ENCODE peak calls at places on chromosomes 13 and 19, in four cellular contexts. J is IMR-90, H is endothelial cell, K is left lung. P is an unnamed sample.

GRCh38 chr19:3618144-3618810 is 8.3 kb downstream of the CACTIN start:
- DNase-seq in K (peak), J (peak), H (peak), P (no peak)

GRCh38 chr13:25177012-25177411 is 4.9 kb upstream of the AMER2 start:
- DNase-seq in H (no peak), K (no peak), J (no peak), P (no peak)

GRCh38 chr19:48135411-48135810 is 24.8 kb upstream of the PLA2G4C start:
- DNase-seq in K (no peak), H (no peak), J (no peak), P (no peak)

GRCh38 chr13:106372199-106373160 is 163.0 kb downstream of the EFNB2 start:
- DNase-seq in J (peak), K (no peak), H (no peak), P (no peak)

GRCh38 chr19:52307275-52307674 is 10.3 kb downstream of the ZNF480 start:
- DNase-seq in H (no peak), J (peak), K (no peak), P (no peak)

GRCh38 chr19:46447824-46448223 is 19.1 kb upstream of the PNMA8C start:
- DNase-seq in K (no peak), J (no peak), H (no peak), P (no peak)

GRCh38 chr13:96065851-96066250 is 12.7 kb upstream of the UGGT2 start:
- DNase-seq in H (no peak), K (no peak), J (no peak), P (no peak)

GRCh38 chr19:52673014-52673413 is 34.9 kb upstream of the ZNF83 start:
- DNase-seq in H (no peak), K (no peak), J (peak), P (no peak)

GRCh38 chr19:15288146-15288963 is 44.0 kb downstream of the BRD4 start:
- DNase-seq in H (no peak), K (peak), J (peak), P (no peak)

GRCh38 chr19:31340059-31341025 is 8.9 kb downstream of the TSHZ3 start:
- DNase-seq in K (no peak), H (no peak), J (peak), P (no peak)

GRCh38 chr19:56601375-56601774 is 6.3 kb downstream of the ZNF71 start:
- DNase-seq in H (no peak), K (no peak), J (peak), P (no peak)

GRCh38 chr19:14479985-14480694 is 5.0 kb upstream of the PTGER1 start:
- DNase-seq in K (peak), H (peak), J (peak), P (peak)

GRCh38 chr19:10214784-10215183 is 16.3 kb downstream of the S1PR2 start:
- DNase-seq in K (no peak), J (peak), H (no peak), P (no peak)

GRCh38 chr13:59963827-59964226 is 199.9 kb downstream of the DIAPH3 start:
- DNase-seq in K (no peak), J (no peak), H (no peak), P (no peak)

DNA sequence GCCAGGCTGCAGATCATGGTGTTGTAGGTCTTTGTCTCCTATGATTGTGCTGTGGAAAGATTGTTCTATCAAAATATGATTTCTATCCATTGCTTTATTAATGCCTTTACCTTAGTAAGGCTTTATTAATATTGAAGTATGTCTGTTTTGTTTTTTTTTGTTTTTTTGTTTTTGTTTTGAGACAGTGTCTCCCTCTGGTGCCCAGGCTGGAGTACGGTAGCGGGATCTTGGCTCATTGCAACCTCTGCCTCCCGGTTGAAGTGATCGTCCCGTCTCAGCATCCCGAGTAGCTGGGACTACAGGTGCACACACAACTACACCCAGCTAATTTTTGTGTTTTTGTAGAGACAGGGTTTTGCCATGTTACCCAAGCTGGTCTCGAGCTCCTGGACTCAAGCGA is 7.7 kb downstream of the IRGC start:
- DNase-seq in J (no peak), K (no peak), H (no peak), P (no peak)
- TF ChIP-seq CTCF in J (peak), K (no peak), H (no peak), P (peak)

GRCh38 chr19:50383852-50384684 is at the start of gene POLD1:
- DNase-seq in J (peak), K (peak), H (peak), P (peak)
- TF ChIP-seq CTCF in J (no peak), K (no peak), H (no peak), P (no peak)

GRCh38 chr19:13101590-13102415 is 855 bp downstream of the LYL1 start:
- DNase-seq in J (no peak), K (no peak), H (no peak), P (no peak)
- TF ChIP-seq CTCF in J (no peak), K (no peak), H (no peak), P (no peak)

DNA sequence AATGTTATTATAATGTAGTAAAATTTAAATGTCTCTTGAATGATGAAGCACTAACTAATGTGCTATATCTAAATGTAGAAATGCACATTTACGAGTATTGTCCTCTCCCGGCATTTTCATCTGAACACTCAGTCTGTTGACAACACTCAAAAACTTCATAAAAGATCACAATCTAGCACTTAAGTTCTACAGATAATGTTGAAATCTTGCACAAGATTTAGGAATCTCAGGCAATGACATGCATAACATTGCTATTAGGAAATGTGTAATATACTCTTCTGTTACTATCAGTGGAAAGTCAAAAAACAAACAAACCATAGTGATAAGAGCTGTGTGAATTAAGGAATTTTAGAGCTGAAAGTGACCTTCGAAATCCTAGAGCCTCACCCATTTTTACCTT is 37.5 kb upstream of the XPO4 start:
- DNase-seq in K (no peak), H (no peak), J (peak), P (no peak)
- TF ChIP-seq CTCF in K (no peak), H (no peak), J (no peak), P (no peak)

P was measured in chondrocyte.